ENCODE peak calls at places on chromosomes 16 and 17, in ten cellular contexts. One of them, this sample, is unnamed.

GRCh38 chr16:22356930-22357634 is 17.3 kb downstream of the CDR2 start:
- DNase-seq in A549: no peak
- DNase-seq in endothelial cell of umbilical vein: no peak
- DNase-seq in CD4-positive, alpha-beta T cell: no peak
- DNase-seq in fibroblast of lung: peak; percentile 38
- DNase-seq in GM13976: no peak
- DNase-seq in activated CD8-positive, alpha-beta T cell treated with anti-CD3 and anti-CD28 coated beads for 36 hours: no peak
- DNase-seq in cardiac fibroblast: peak; percentile 27
- DNase-seq in astrocyte of the cerebellum: no peak
- DNase-seq in lung: no peak
- DNase-seq in this sample: no peak

GRCh38 chr17:35052240-35052608 is 11.3 kb downstream of the RFFL start:
- DNase-seq in lung: no peak
- DNase-seq in cardiac fibroblast: peak; percentile 49
- DNase-seq in astrocyte of the cerebellum: no peak
- DNase-seq in GM13976: no peak
- DNase-seq in fibroblast of lung: peak; percentile 84
- DNase-seq in activated CD8-positive, alpha-beta T cell treated with anti-CD3 and anti-CD28 coated beads for 36 hours: no peak
- DNase-seq in CD4-positive, alpha-beta T cell: no peak
- DNase-seq in endothelial cell of umbilical vein: no peak
- DNase-seq in A549: no peak
- DNase-seq in this sample: no peak

GRCh38 chr17:59373879-59374495 is 42.5 kb downstream of the YPEL2 start:
- DNase-seq in fibroblast of lung: peak; percentile 46
- DNase-seq in A549: no peak
- DNase-seq in CD4-positive, alpha-beta T cell: no peak
- DNase-seq in lung: no peak
- DNase-seq in endothelial cell of umbilical vein: no peak
- DNase-seq in astrocyte of the cerebellum: no peak
- DNase-seq in activated CD8-positive, alpha-beta T cell treated with anti-CD3 and anti-CD28 coated beads for 36 hours: no peak
- DNase-seq in GM13976: no peak
- DNase-seq in cardiac fibroblast: peak; percentile 99
- DNase-seq in this sample: no peak

GRCh38 chr16:69365901-69366300 is 14.3 kb upstream of the TMED6 start:
- DNase-seq in GM13976: no peak
- DNase-seq in CD4-positive, alpha-beta T cell: no peak
- DNase-seq in fibroblast of lung: peak; percentile 36
- DNase-seq in endothelial cell of umbilical vein: no peak
- DNase-seq in lung: no peak
- DNase-seq in A549: no peak
- DNase-seq in cardiac fibroblast: peak; percentile 23
- DNase-seq in activated CD8-positive, alpha-beta T cell treated with anti-CD3 and anti-CD28 coated beads for 36 hours: no peak
- DNase-seq in astrocyte of the cerebellum: no peak
- DNase-seq in this sample: no peak

GRCh38 chr17:73401911-73402310 is 90.1 kb upstream of the CDC42EP4 start:
- DNase-seq in lung: no peak
- DNase-seq in cardiac fibroblast: peak; percentile 64
- DNase-seq in A549: no peak
- DNase-seq in astrocyte of the cerebellum: peak; percentile 6
- DNase-seq in GM13976: no peak
- DNase-seq in endothelial cell of umbilical vein: no peak
- DNase-seq in activated CD8-positive, alpha-beta T cell treated with anti-CD3 and anti-CD28 coated beads for 36 hours: peak; percentile 23
- DNase-seq in CD4-positive, alpha-beta T cell: no peak
- DNase-seq in fibroblast of lung: peak; percentile 29
- DNase-seq in this sample: no peak

GRCh38 chr16:88886915-88887521 is 20.6 kb upstream of the PABPN1L start:
- DNase-seq in fibroblast of lung: no peak
- DNase-seq in activated CD8-positive, alpha-beta T cell treated with anti-CD3 and anti-CD28 coated beads for 36 hours: no peak
- DNase-seq in endothelial cell of umbilical vein: no peak
- DNase-seq in GM13976: no peak
- DNase-seq in A549: no peak
- DNase-seq in lung: peak; percentile 56
- DNase-seq in CD4-positive, alpha-beta T cell: no peak
- DNase-seq in astrocyte of the cerebellum: no peak
- DNase-seq in cardiac fibroblast: peak; percentile 48
- DNase-seq in this sample: no peak

GRCh38 chr17:67520282-67520906 is 143.3 kb downstream of the PITPNC1 start:
- DNase-seq in activated CD8-positive, alpha-beta T cell treated with anti-CD3 and anti-CD28 coated beads for 36 hours: no peak
- DNase-seq in GM13976: no peak
- DNase-seq in fibroblast of lung: peak; percentile 70
- DNase-seq in endothelial cell of umbilical vein: no peak
- DNase-seq in astrocyte of the cerebellum: no peak
- DNase-seq in A549: no peak
- DNase-seq in CD4-positive, alpha-beta T cell: no peak
- DNase-seq in lung: no peak
- DNase-seq in cardiac fibroblast: no peak
- DNase-seq in this sample: no peak

GRCh38 chr16:58733248-58733670 is 857 bp downstream of the GOT2 start:
- DNase-seq in CD4-positive, alpha-beta T cell: no peak
- DNase-seq in fibroblast of lung: peak; percentile 17
- DNase-seq in endothelial cell of umbilical vein: no peak
- DNase-seq in astrocyte of the cerebellum: no peak
- DNase-seq in GM13976: no peak
- DNase-seq in activated CD8-positive, alpha-beta T cell treated with anti-CD3 and anti-CD28 coated beads for 36 hours: no peak
- DNase-seq in lung: no peak
- DNase-seq in A549: no peak
- DNase-seq in cardiac fibroblast: peak; percentile 32
- DNase-seq in this sample: no peak

GRCh38 chr17:80352991-80353665 is 61.8 kb upstream of the ENDOV start:
- DNase-seq in lung: no peak
- DNase-seq in fibroblast of lung: no peak
- DNase-seq in endothelial cell of umbilical vein: no peak
- DNase-seq in CD4-positive, alpha-beta T cell: no peak
- DNase-seq in GM13976: no peak
- DNase-seq in activated CD8-positive, alpha-beta T cell treated with anti-CD3 and anti-CD28 coated beads for 36 hours: no peak
- DNase-seq in astrocyte of the cerebellum: no peak
- DNase-seq in cardiac fibroblast: no peak
- DNase-seq in A549: no peak
- DNase-seq in this sample: no peak

GRCh38 chr16:66020061-66020460 is 346.4 kb upstream of the CDH5 start:
- DNase-seq in GM13976: no peak
- DNase-seq in endothelial cell of umbilical vein: no peak
- DNase-seq in CD4-positive, alpha-beta T cell: no peak
- DNase-seq in fibroblast of lung: peak; percentile 26
- DNase-seq in activated CD8-positive, alpha-beta T cell treated with anti-CD3 and anti-CD28 coated beads for 36 hours: no peak
- DNase-seq in lung: no peak
- DNase-seq in cardiac fibroblast: peak; percentile 9
- DNase-seq in astrocyte of the cerebellum: no peak
- DNase-seq in A549: no peak
- DNase-seq in this sample: no peak

GRCh38 chr17:68580236-68580903 is 20.8 kb downstream of the FAM20A start:
- DNase-seq in fibroblast of lung: peak; percentile 47
- DNase-seq in A549: no peak
- DNase-seq in lung: peak; percentile 84
- DNase-seq in astrocyte of the cerebellum: no peak
- DNase-seq in activated CD8-positive, alpha-beta T cell treated with anti-CD3 and anti-CD28 coated beads for 36 hours: no peak
- DNase-seq in cardiac fibroblast: peak; percentile 82
- DNase-seq in GM13976: no peak
- DNase-seq in CD4-positive, alpha-beta T cell: no peak
- DNase-seq in endothelial cell of umbilical vein: no peak
- DNase-seq in this sample: no peak

GRCh38 chr16:85891033-85891775 is 7.8 kb upstream of the IRF8 start:
- DNase-seq in activated CD8-positive, alpha-beta T cell treated with anti-CD3 and anti-CD28 coated beads for 36 hours: no peak
- DNase-seq in lung: no peak
- DNase-seq in astrocyte of the cerebellum: no peak
- DNase-seq in GM13976: no peak
- DNase-seq in cardiac fibroblast: no peak
- DNase-seq in CD4-positive, alpha-beta T cell: no peak
- DNase-seq in fibroblast of lung: peak; percentile 57
- DNase-seq in endothelial cell of umbilical vein: no peak
- DNase-seq in A549: peak; percentile 82
- DNase-seq in this sample: no peak

DNA sequence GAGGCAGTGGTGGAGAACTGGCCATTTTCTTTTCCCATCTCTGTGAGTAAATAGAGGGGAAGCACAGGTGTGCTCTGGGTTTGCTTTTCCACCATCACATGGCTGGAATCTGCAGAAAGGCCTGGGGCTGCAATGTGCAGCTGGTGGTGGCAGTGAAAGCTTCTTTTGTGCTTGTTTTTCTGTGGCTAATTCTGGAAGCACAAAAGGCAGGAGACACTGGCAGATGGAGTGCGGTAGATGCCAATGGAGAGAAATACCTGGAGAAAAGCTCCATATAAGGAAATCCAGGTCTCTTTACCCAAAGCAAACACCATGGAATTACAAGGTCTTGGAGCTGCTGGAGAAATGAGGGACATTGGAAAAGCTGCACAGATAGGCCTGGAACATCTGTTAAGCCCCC is 146.9 kb downstream of the HAPSTR1 start:
- DNase-seq in endothelial cell of umbilical vein: no peak
- DNase-seq in activated CD8-positive, alpha-beta T cell treated with anti-CD3 and anti-CD28 coated beads for 36 hours: no peak
- DNase-seq in lung: no peak
- DNase-seq in CD4-positive, alpha-beta T cell: no peak
- DNase-seq in astrocyte of the cerebellum: no peak
- DNase-seq in A549: no peak
- DNase-seq in cardiac fibroblast: no peak
- DNase-seq in GM13976: no peak
- DNase-seq in fibroblast of lung: no peak
- DNase-seq in this sample: no peak
- TF ChIP-seq CTCF in endothelial cell of umbilical vein: no peak
- TF ChIP-seq CTCF in activated CD8-positive, alpha-beta T cell treated with anti-CD3 and anti-CD28 coated beads for 36 hours: no peak
- TF ChIP-seq CTCF in lung: no peak
- TF ChIP-seq CTCF in CD4-positive, alpha-beta T cell: no peak
- TF ChIP-seq CTCF in astrocyte of the cerebellum: no peak
- TF ChIP-seq CTCF in A549: no peak
- TF ChIP-seq CTCF in cardiac fibroblast: no peak
- TF ChIP-seq CTCF in GM13976: no peak
- TF ChIP-seq CTCF in fibroblast of lung: no peak
- TF ChIP-seq CTCF in this sample: no peak

GRCh38 chr17:57832711-57833596 is 16.9 kb downstream of the MRPS23 start:
- DNase-seq in endothelial cell of umbilical vein: peak; percentile 72
- DNase-seq in A549: peak; percentile 68
- DNase-seq in cardiac fibroblast: peak; percentile 84
- DNase-seq in fibroblast of lung: peak; percentile 63
- DNase-seq in GM13976: peak; percentile 66
- DNase-seq in lung: peak; percentile 62
- DNase-seq in activated CD8-positive, alpha-beta T cell treated with anti-CD3 and anti-CD28 coated beads for 36 hours: peak; percentile 84
- DNase-seq in astrocyte of the cerebellum: peak; percentile 57
- DNase-seq in CD4-positive, alpha-beta T cell: peak; percentile 58
- DNase-seq in this sample: peak; percentile 44
- TF ChIP-seq CTCF in endothelial cell of umbilical vein: peak; percentile 96
- TF ChIP-seq CTCF in A549: peak; percentile 99
- TF ChIP-seq CTCF in cardiac fibroblast: peak; percentile 87
- TF ChIP-seq CTCF in fibroblast of lung: peak; percentile 94
- TF ChIP-seq CTCF in GM13976: peak; percentile 74
- TF ChIP-seq CTCF in lung: peak; percentile 42
- TF ChIP-seq CTCF in activated CD8-positive, alpha-beta T cell treated with anti-CD3 and anti-CD28 coated beads for 36 hours: peak; percentile 92
- TF ChIP-seq CTCF in astrocyte of the cerebellum: peak; percentile 90
- TF ChIP-seq CTCF in CD4-positive, alpha-beta T cell: peak; percentile 96
- TF ChIP-seq CTCF in this sample: peak; percentile 94

DNA sequence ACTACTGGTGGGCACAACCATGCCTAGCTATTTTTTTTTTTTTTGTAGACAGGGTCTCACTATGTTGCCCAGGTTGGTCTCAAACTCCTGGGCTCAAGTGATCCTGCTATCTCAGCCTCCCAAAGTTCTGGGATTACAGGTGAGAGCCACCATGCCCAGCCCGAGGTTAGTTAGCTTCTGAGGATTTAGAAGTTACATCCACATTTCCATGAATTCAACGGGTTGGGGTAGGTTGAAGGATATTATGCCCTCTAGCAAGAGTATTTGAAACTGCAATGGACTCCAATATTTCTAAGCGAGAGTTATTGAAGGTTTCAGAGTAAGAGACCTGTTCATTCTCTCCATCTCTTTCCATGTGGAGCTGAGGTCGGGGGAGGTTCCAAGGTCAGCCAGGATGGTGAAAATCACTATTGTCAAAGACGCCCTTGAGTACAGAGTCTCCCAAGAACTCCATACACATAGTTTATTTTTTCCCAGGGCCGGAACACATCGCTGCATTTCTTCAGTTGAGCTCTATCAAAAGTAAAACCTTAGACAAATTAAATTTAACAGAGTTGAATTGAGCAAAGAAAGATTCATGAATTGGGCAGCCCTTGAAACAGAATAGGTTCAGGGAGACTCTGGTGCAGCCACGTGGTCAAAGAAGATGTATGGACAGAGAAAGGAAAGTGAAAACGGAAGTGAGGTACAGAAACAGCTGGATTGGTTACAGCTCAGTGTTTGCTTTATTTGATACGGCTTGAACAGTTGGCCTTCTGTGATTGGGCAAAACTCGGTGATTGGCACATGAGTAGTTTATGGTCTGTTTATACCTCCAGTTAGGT is 19.0 kb upstream of the ITPRIPL2 start:
- DNase-seq in cardiac fibroblast: peak; percentile 25
- DNase-seq in fibroblast of lung: no peak
- DNase-seq in A549: peak; percentile 91
- DNase-seq in CD4-positive, alpha-beta T cell: no peak
- DNase-seq in lung: no peak
- DNase-seq in activated CD8-positive, alpha-beta T cell treated with anti-CD3 and anti-CD28 coated beads for 36 hours: peak; percentile 13
- DNase-seq in astrocyte of the cerebellum: no peak
- DNase-seq in GM13976: no peak
- DNase-seq in endothelial cell of umbilical vein: no peak
- DNase-seq in this sample: no peak
- TF ChIP-seq CTCF in cardiac fibroblast: no peak
- TF ChIP-seq CTCF in fibroblast of lung: no peak
- TF ChIP-seq CTCF in A549: peak; percentile 50
- TF ChIP-seq CTCF in CD4-positive, alpha-beta T cell: no peak
- TF ChIP-seq CTCF in lung: no peak
- TF ChIP-seq CTCF in activated CD8-positive, alpha-beta T cell treated with anti-CD3 and anti-CD28 coated beads for 36 hours: no peak
- TF ChIP-seq CTCF in astrocyte of the cerebellum: no peak
- TF ChIP-seq CTCF in GM13976: no peak
- TF ChIP-seq CTCF in endothelial cell of umbilical vein: no peak
- TF ChIP-seq CTCF in this sample: no peak

GRCh38 chr17:50165867-50166517 is at the start of gene SGCA:
- DNase-seq in cardiac fibroblast: no peak
- DNase-seq in activated CD8-positive, alpha-beta T cell treated with anti-CD3 and anti-CD28 coated beads for 36 hours: no peak
- DNase-seq in astrocyte of the cerebellum: no peak
- DNase-seq in GM13976: no peak
- DNase-seq in lung: no peak
- DNase-seq in fibroblast of lung: no peak
- DNase-seq in CD4-positive, alpha-beta T cell: no peak
- DNase-seq in A549: no peak
- DNase-seq in endothelial cell of umbilical vein: no peak
- DNase-seq in this sample: no peak

GRCh38 chr17:50165466-50165865 is 339 bp upstream of the SGCA start:
- DNase-seq in lung: no peak
- DNase-seq in CD4-positive, alpha-beta T cell: no peak
- DNase-seq in fibroblast of lung: no peak
- DNase-seq in cardiac fibroblast: no peak
- DNase-seq in A549: no peak
- DNase-seq in astrocyte of the cerebellum: no peak
- DNase-seq in endothelial cell of umbilical vein: no peak
- DNase-seq in GM13976: no peak
- DNase-seq in activated CD8-positive, alpha-beta T cell treated with anti-CD3 and anti-CD28 coated beads for 36 hours: no peak
- DNase-seq in this sample: no peak

GRCh38 chr17:50163846-50164696 is 1.7 kb upstream of the SGCA start:
- DNase-seq in fibroblast of lung: no peak
- DNase-seq in activated CD8-positive, alpha-beta T cell treated with anti-CD3 and anti-CD28 coated beads for 36 hours: peak; percentile 68
- DNase-seq in cardiac fibroblast: no peak
- DNase-seq in GM13976: peak; percentile 67
- DNase-seq in endothelial cell of umbilical vein: no peak
- DNase-seq in A549: no peak
- DNase-seq in CD4-positive, alpha-beta T cell: no peak
- DNase-seq in astrocyte of the cerebellum: no peak
- DNase-seq in lung: no peak
- DNase-seq in this sample: no peak

GRCh38 chr17:50165066-50165465 is 739 bp upstream of the SGCA start:
- DNase-seq in endothelial cell of umbilical vein: no peak
- DNase-seq in A549: no peak
- DNase-seq in activated CD8-positive, alpha-beta T cell treated with anti-CD3 and anti-CD28 coated beads for 36 hours: no peak
- DNase-seq in cardiac fibroblast: no peak
- DNase-seq in GM13976: no peak
- DNase-seq in astrocyte of the cerebellum: no peak
- DNase-seq in CD4-positive, alpha-beta T cell: no peak
- DNase-seq in lung: no peak
- DNase-seq in fibroblast of lung: no peak
- DNase-seq in this sample: no peak

GRCh38 chr17:50164697-50164988 is 1.2 kb upstream of the SGCA start:
- DNase-seq in activated CD8-positive, alpha-beta T cell treated with anti-CD3 and anti-CD28 coated beads for 36 hours: no peak
- DNase-seq in CD4-positive, alpha-beta T cell: no peak
- DNase-seq in endothelial cell of umbilical vein: no peak
- DNase-seq in GM13976: no peak
- DNase-seq in lung: no peak
- DNase-seq in astrocyte of the cerebellum: no peak
- DNase-seq in cardiac fibroblast: no peak
- DNase-seq in A549: no peak
- DNase-seq in fibroblast of lung: no peak
- DNase-seq in this sample: no peak
- TF ChIP-seq CTCF in activated CD8-positive, alpha-beta T cell treated with anti-CD3 and anti-CD28 coated beads for 36 hours: no peak
- TF ChIP-seq CTCF in CD4-positive, alpha-beta T cell: no peak
- TF ChIP-seq CTCF in endothelial cell of umbilical vein: no peak
- TF ChIP-seq CTCF in GM13976: no peak
- TF ChIP-seq CTCF in lung: no peak
- TF ChIP-seq CTCF in astrocyte of the cerebellum: no peak
- TF ChIP-seq CTCF in cardiac fibroblast: no peak
- TF ChIP-seq CTCF in A549: no peak
- TF ChIP-seq CTCF in fibroblast of lung: no peak
- TF ChIP-seq CTCF in this sample: no peak

This sample was measured in natural killer cell.